ENCODE peak calls at places on chromosome 6, in seven cellular contexts. One of them, this sample, is unnamed.

GRCh38 chr6:168941036-168941435 is 312.6 kb downstream of the THBS2 start:
- DNase-seq in H9: no peak
- DNase-seq in IMR-90: no peak
- DNase-seq in neuronal stem cell: no peak
- DNase-seq in trophoblast cell: no peak
- DNase-seq in mesenchymal stem cell: no peak
- DNase-seq in H1: no peak
- DNase-seq in this sample: no peak

GRCh38 chr6:157148391-157149323 is 174.7 kb downstream of the TMEM242 start:
- DNase-seq in H9: no peak
- DNase-seq in IMR-90: peak; percentile 98
- DNase-seq in neuronal stem cell: no peak
- DNase-seq in trophoblast cell: peak; percentile 99
- DNase-seq in mesenchymal stem cell: peak; percentile 94
- DNase-seq in H1: no peak
- DNase-seq in this sample: peak; percentile 60

GRCh38 chr6:52227495-52227894 is 16.8 kb downstream of the IL17F start:
- DNase-seq in H9: no peak
- DNase-seq in IMR-90: peak; percentile 1
- DNase-seq in neuronal stem cell: no peak
- DNase-seq in trophoblast cell: no peak
- DNase-seq in mesenchymal stem cell: no peak
- DNase-seq in H1: no peak
- DNase-seq in this sample: no peak

GRCh38 chr6:105587349-105588115 is 184.7 kb upstream of the PREP start:
- DNase-seq in H9: no peak
- DNase-seq in IMR-90: peak; percentile 43
- DNase-seq in neuronal stem cell: no peak
- DNase-seq in trophoblast cell: peak; percentile 59
- DNase-seq in mesenchymal stem cell: peak; percentile 82
- DNase-seq in H1: no peak
- DNase-seq in this sample: no peak

GRCh38 chr6:170290306-170291128 is at the start of gene DLL1:
- DNase-seq in H9: peak; percentile 82
- DNase-seq in IMR-90: peak; percentile 29
- DNase-seq in neuronal stem cell: peak; percentile 94
- DNase-seq in trophoblast cell: no peak
- DNase-seq in mesenchymal stem cell: peak; percentile 68
- DNase-seq in H1: peak; percentile 84
- DNase-seq in this sample: peak; percentile 58

GRCh38 chr6:24357336-24358218 is at the start of gene DCDC2:
- DNase-seq in H9: peak; percentile 40
- DNase-seq in IMR-90: no peak
- DNase-seq in neuronal stem cell: no peak
- DNase-seq in trophoblast cell: peak; percentile 78
- DNase-seq in mesenchymal stem cell: no peak
- DNase-seq in H1: peak; percentile 50
- DNase-seq in this sample: no peak

GRCh38 chr6:7646394-7646793 is 56.4 kb downstream of the SNRNP48 start:
- DNase-seq in H9: no peak
- DNase-seq in IMR-90: peak; percentile 68
- DNase-seq in neuronal stem cell: no peak
- DNase-seq in trophoblast cell: no peak
- DNase-seq in mesenchymal stem cell: no peak
- DNase-seq in H1: no peak
- DNase-seq in this sample: no peak

GRCh38 chr6:127341471-127342202 is 1.8 kb downstream of the ECHDC1 start:
- DNase-seq in H9: no peak
- DNase-seq in IMR-90: no peak
- DNase-seq in neuronal stem cell: no peak
- DNase-seq in trophoblast cell: no peak
- DNase-seq in mesenchymal stem cell: no peak
- DNase-seq in H1: no peak
- DNase-seq in this sample: no peak

GRCh38 chr6:30743099-30744053 is 889 bp upstream of the FLOT1 start:
- DNase-seq in H9: no peak
- DNase-seq in IMR-90: peak; percentile 33
- DNase-seq in neuronal stem cell: no peak
- DNase-seq in trophoblast cell: no peak
- DNase-seq in mesenchymal stem cell: no peak
- DNase-seq in H1: no peak
- DNase-seq in this sample: no peak

GRCh38 chr6:149480502-149481280 is 4.1 kb downstream of the ZC3H12D start:
- DNase-seq in H9: no peak
- DNase-seq in IMR-90: no peak
- DNase-seq in neuronal stem cell: no peak
- DNase-seq in trophoblast cell: no peak
- DNase-seq in mesenchymal stem cell: no peak
- DNase-seq in H1: no peak
- DNase-seq in this sample: no peak

GRCh38 chr6:79466222-79466834 is 70.9 kb downstream of the LCA5 start:
- DNase-seq in H9: no peak
- DNase-seq in IMR-90: peak; percentile 39
- DNase-seq in neuronal stem cell: peak; percentile 8
- DNase-seq in trophoblast cell: no peak
- DNase-seq in mesenchymal stem cell: peak; percentile 52
- DNase-seq in H1: no peak
- DNase-seq in this sample: peak; percentile 46

GRCh38 chr6:82017316-82017715 is 230.2 kb downstream of the IBTK start:
- DNase-seq in H9: peak; percentile 45
- DNase-seq in IMR-90: peak; percentile 75
- DNase-seq in neuronal stem cell: peak; percentile 15
- DNase-seq in trophoblast cell: peak; percentile 80
- DNase-seq in mesenchymal stem cell: peak; percentile 96
- DNase-seq in H1: no peak
- DNase-seq in this sample: peak; percentile 86

GRCh38 chr6:37809144-37809543 is 10.4 kb upstream of the ZFAND3 start:
- DNase-seq in H9: no peak
- DNase-seq in IMR-90: peak; percentile 44
- DNase-seq in neuronal stem cell: no peak
- DNase-seq in trophoblast cell: no peak
- DNase-seq in mesenchymal stem cell: no peak
- DNase-seq in H1: no peak
- DNase-seq in this sample: no peak
- H2BK120ac ChIP-seq in H9: no peak overlapping the region
- H2BK120ac ChIP-seq in IMR-90: no peak overlapping the region
- H2BK120ac ChIP-seq in neuronal stem cell: no peak overlapping the region
- H2BK120ac ChIP-seq in trophoblast cell: no peak overlapping the region
- H2BK120ac ChIP-seq in mesenchymal stem cell: no peak overlapping the region
- H2BK120ac ChIP-seq in H1: no peak overlapping the region
- H2BK120ac ChIP-seq in this sample: no peak overlapping the region

GRCh38 chr6:118934461-118935330 is at the start of gene MCM9:
- DNase-seq in H9: peak; percentile 95
- DNase-seq in IMR-90: peak; percentile 77
- DNase-seq in neuronal stem cell: peak; percentile 90
- DNase-seq in trophoblast cell: peak; percentile 94
- DNase-seq in mesenchymal stem cell: peak; percentile 91
- DNase-seq in H1: peak; percentile 90
- DNase-seq in this sample: peak; percentile 96
- H2BK120ac ChIP-seq in H9: no peak within 1 kb of the TSS
- H2BK120ac ChIP-seq in IMR-90: peak within 1 kb of the TSS; percentile 37
- H2BK120ac ChIP-seq in neuronal stem cell: no peak within 1 kb of the TSS
- H2BK120ac ChIP-seq in trophoblast cell: peak within 1 kb of the TSS; percentile 23
- H2BK120ac ChIP-seq in mesenchymal stem cell: no peak within 1 kb of the TSS
- H2BK120ac ChIP-seq in H1: no peak within 1 kb of the TSS
- H2BK120ac ChIP-seq in this sample: peak within 1 kb of the TSS; percentile 49

GRCh38 chr6:44496705-44497369 is 109.3 kb downstream of the CDC5L start:
- DNase-seq in H9: peak; percentile 13
- DNase-seq in IMR-90: no peak
- DNase-seq in neuronal stem cell: no peak
- DNase-seq in trophoblast cell: no peak
- DNase-seq in mesenchymal stem cell: no peak
- DNase-seq in H1: peak; percentile 24
- DNase-seq in this sample: no peak
- H2BK120ac ChIP-seq in H9: no peak overlapping the region
- H2BK120ac ChIP-seq in IMR-90: no peak overlapping the region
- H2BK120ac ChIP-seq in neuronal stem cell: no peak overlapping the region
- H2BK120ac ChIP-seq in trophoblast cell: no peak overlapping the region
- H2BK120ac ChIP-seq in mesenchymal stem cell: no peak overlapping the region
- H2BK120ac ChIP-seq in H1: no peak overlapping the region
- H2BK120ac ChIP-seq in this sample: no peak overlapping the region

DNA sequence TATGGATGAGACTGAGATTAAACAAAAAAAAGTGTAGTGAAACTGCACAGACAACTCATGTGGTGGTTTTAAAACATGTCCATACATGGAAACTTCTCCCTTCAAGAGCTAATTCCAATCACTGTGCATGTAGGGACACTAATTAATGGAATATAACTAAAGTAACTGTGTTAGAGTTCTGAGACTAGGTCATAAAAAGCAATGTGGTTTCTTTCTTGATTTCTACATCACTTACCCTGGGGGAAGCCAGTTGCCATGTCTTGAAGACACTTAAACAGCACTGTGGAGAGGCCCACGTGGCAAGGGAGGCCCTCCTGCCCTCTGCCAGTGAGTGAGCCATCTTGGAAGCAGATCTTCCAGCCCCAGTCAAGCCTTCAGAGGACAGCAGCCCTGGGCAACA is 118.2 kb upstream of the DST start:
- DNase-seq in H9: no peak
- DNase-seq in IMR-90: no peak
- DNase-seq in neuronal stem cell: no peak
- DNase-seq in trophoblast cell: no peak
- DNase-seq in mesenchymal stem cell: no peak
- DNase-seq in H1: no peak
- DNase-seq in this sample: no peak
- H2BK120ac ChIP-seq in H9: no peak overlapping the region
- H2BK120ac ChIP-seq in IMR-90: no peak overlapping the region
- H2BK120ac ChIP-seq in neuronal stem cell: no peak overlapping the region
- H2BK120ac ChIP-seq in trophoblast cell: no peak overlapping the region
- H2BK120ac ChIP-seq in mesenchymal stem cell: no peak overlapping the region
- H2BK120ac ChIP-seq in H1: no peak overlapping the region
- H2BK120ac ChIP-seq in this sample: no peak overlapping the region

GRCh38 chr6:53659458-53659857 is 6.1 kb downstream of the KLHL31 start:
- DNase-seq in H9: no peak
- DNase-seq in IMR-90: no peak
- DNase-seq in neuronal stem cell: no peak
- DNase-seq in trophoblast cell: no peak
- DNase-seq in mesenchymal stem cell: no peak
- DNase-seq in H1: no peak
- DNase-seq in this sample: no peak

GRCh38 chr6:53664623-53665022 is 933 bp downstream of the KLHL31 start:
- DNase-seq in H9: no peak
- DNase-seq in IMR-90: no peak
- DNase-seq in neuronal stem cell: no peak
- DNase-seq in trophoblast cell: no peak
- DNase-seq in mesenchymal stem cell: no peak
- DNase-seq in H1: no peak
- DNase-seq in this sample: no peak

GRCh38 chr6:53654745-53655240 is 10.8 kb downstream of the KLHL31 start:
- DNase-seq in H9: no peak
- DNase-seq in IMR-90: no peak
- DNase-seq in neuronal stem cell: no peak
- DNase-seq in trophoblast cell: no peak
- DNase-seq in mesenchymal stem cell: no peak
- DNase-seq in H1: no peak
- DNase-seq in this sample: no peak

GRCh38 chr6:53662457-53662856 is 3.1 kb downstream of the KLHL31 start:
- DNase-seq in H9: no peak
- DNase-seq in IMR-90: no peak
- DNase-seq in neuronal stem cell: no peak
- DNase-seq in trophoblast cell: no peak
- DNase-seq in mesenchymal stem cell: no peak
- DNase-seq in H1: no peak
- DNase-seq in this sample: no peak

DNA sequence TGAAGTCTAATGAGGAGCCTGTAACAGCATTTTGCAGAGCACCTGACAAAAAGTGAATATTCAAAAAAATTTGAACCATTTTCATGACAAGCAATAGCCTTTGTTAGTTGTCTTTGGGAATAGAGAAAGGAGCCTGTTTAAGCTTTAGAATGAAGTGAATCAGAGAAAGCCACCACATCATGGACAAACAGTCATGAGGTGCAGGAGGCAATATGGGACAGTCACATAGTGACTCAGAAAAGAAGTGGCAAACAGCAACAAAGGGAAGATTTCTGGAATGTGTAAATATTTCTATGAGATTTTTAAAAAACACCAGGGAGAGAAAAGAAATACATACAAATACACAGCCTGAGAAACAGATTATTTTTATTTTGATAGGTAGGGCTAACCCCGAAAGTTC is 6.6 kb downstream of the KLHL31 start:
- DNase-seq in H9: no peak
- DNase-seq in IMR-90: no peak
- DNase-seq in neuronal stem cell: no peak
- DNase-seq in trophoblast cell: no peak
- DNase-seq in mesenchymal stem cell: no peak
- DNase-seq in H1: no peak
- DNase-seq in this sample: no peak
- H2BK120ac ChIP-seq in H9: no peak overlapping the region
- H2BK120ac ChIP-seq in IMR-90: no peak overlapping the region
- H2BK120ac ChIP-seq in neuronal stem cell: no peak overlapping the region
- H2BK120ac ChIP-seq in trophoblast cell: no peak overlapping the region
- H2BK120ac ChIP-seq in mesenchymal stem cell: no peak overlapping the region
- H2BK120ac ChIP-seq in H1: no peak overlapping the region
- H2BK120ac ChIP-seq in this sample: no peak overlapping the region

GRCh38 chr6:6620752-6621151 is 32.2 kb downstream of the LY86 start:
- DNase-seq in H9: no peak
- DNase-seq in IMR-90: no peak
- DNase-seq in neuronal stem cell: no peak
- DNase-seq in trophoblast cell: no peak
- DNase-seq in mesenchymal stem cell: no peak
- DNase-seq in H1: no peak
- DNase-seq in this sample: no peak
- H2BK120ac ChIP-seq in H9: no peak overlapping the region
- H2BK120ac ChIP-seq in IMR-90: no peak overlapping the region
- H2BK120ac ChIP-seq in neuronal stem cell: no peak overlapping the region
- H2BK120ac ChIP-seq in trophoblast cell: no peak overlapping the region
- H2BK120ac ChIP-seq in mesenchymal stem cell: no peak overlapping the region
- H2BK120ac ChIP-seq in H1: no peak overlapping the region
- H2BK120ac ChIP-seq in this sample: no peak overlapping the region

This sample was measured in mesendoderm.